ENCODE peak calls at places on chromosomes 3 and 15, in five cellular contexts. D, E, H, A and X are unnamed samples.

GRCh38 chr3:149129326-149130123 is at the start of gene HPS3:
- DNase-seq in D (peak), H (peak), A (peak), E (peak), X (peak)

GRCh38 chr3:99783009-99783573 is 34.6 kb upstream of the CMSS1 start:
- DNase-seq in D (no peak), A (no peak), E (peak), H (no peak), X (no peak)

GRCh38 chr3:168288511-168289268 is 193.0 kb upstream of the GOLIM4 start:
- DNase-seq in E (no peak), H (no peak), D (no peak), A (no peak), X (no peak)

GRCh38 chr15:64515196-64515595 is 54.8 kb downstream of the ZNF609 start:
- DNase-seq in A (no peak), H (no peak), D (no peak), E (no peak), X (peak)

GRCh38 chr3:136778865-136779264 is 26.7 kb upstream of the STAG1 start:
- DNase-seq in D (no peak), H (no peak), A (no peak), E (peak), X (no peak)

GRCh38 chr3:22318325-22318724 is 567.3 kb upstream of the ZNF385D start:
- DNase-seq in D (no peak), A (no peak), H (no peak), E (peak), X (no peak)

GRCh38 chr15:92393287-92393993 is at the start of gene ST8SIA2:
- DNase-seq in E (peak), A (no peak), H (no peak), D (peak), X (no peak)

GRCh38 chr3:175741951-175742350 is 882.8 kb downstream of the NAALADL2 start:
- DNase-seq in A (no peak), E (peak), D (peak), H (no peak), X (no peak)

GRCh38 chr3:23594066-23594465 is 211.7 kb upstream of the UBE2E1 start:
- DNase-seq in D (peak), H (no peak), E (peak), A (no peak), X (no peak)

GRCh38 chr15:82312611-82313349 is 36.5 kb downstream of the GOLGA6L10 start:
- DNase-seq in E (peak), A (no peak), D (no peak), H (no peak), X (no peak)

GRCh38 chr3:141063831-141064230 is 12.7 kb downstream of the SPSB4 start:
- DNase-seq in E (no peak), H (no peak), D (no peak), A (no peak), X (no peak)

GRCh38 chr3:14152233-14152962 is 26.0 kb downstream of the XPC start:
- DNase-seq in D (no peak), E (peak), H (no peak), A (no peak), X (no peak)

GRCh38 chr3:34882764-34883163 is 756.6 kb upstream of the ARPP21 start:
- DNase-seq in D (peak), A (no peak), E (peak), H (no peak), X (no peak)

GRCh38 chr3:159416854-159417253 is 571.8 kb upstream of the IL12A start:
- DNase-seq in E (peak), H (no peak), D (no peak), A (no peak), X (no peak)

GRCh38 chr15:80003171-80003570 is 32.2 kb upstream of the BCL2A1 start:
- DNase-seq in E (no peak), H (no peak), D (peak), A (no peak), X (no peak)

GRCh38 chr15:38487383-38487782 is 33.5 kb downstream of the FAM98B start:
- DNase-seq in H (no peak), D (no peak), E (no peak), A (no peak), X (no peak)

GRCh38 chr3:129358177-129359101 is 70.0 kb downstream of the EFCAB12 start:
- DNase-seq in E (no peak), A (no peak), D (no peak), H (no peak), X (no peak)

GRCh38 chr3:112604536-112604935 is 36.4 kb downstream of the CCDC80 start:
- DNase-seq in A (no peak), D (no peak), E (peak), H (no peak), X (no peak)

GRCh38 chr3:46578973-46579755 is 13.1 kb upstream of the LRRC2 start:
- DNase-seq in A (no peak), E (no peak), H (no peak), D (peak), X (no peak)

GRCh38 chr3:46579756-46580286 is 13.7 kb upstream of the LRRC2 start:
- DNase-seq in A (no peak), D (no peak), H (no peak), E (no peak), X (peak)

GRCh38 chr3:46576899-46577298 is 10.8 kb upstream of the LRRC2 start:
- DNase-seq in E (no peak), D (peak), H (no peak), A (peak), X (no peak)

GRCh38 chr3:46584598-46585467 is 18.7 kb upstream of the LRRC2 start:
- DNase-seq in H (no peak), E (no peak), D (no peak), A (no peak), X (no peak)

DNA sequence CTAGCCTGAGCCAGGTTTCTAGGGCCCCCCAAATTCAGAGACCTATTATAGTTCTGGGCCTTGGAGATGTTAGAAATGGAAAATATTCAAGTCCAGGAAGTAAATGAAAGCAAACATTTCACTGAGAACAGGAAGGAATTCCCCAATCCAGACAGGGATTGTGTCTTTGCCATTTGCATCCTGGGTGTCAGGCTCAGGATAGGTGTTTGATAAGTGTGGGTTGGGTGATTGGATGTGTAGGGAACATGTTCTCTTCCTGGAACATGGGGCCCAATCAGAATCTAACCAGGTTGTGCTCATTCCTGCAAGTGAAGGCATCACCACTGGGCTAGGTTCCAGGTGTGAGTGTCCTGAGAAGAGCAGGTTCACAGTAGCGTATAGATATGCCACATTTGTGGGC is 14.6 kb upstream of the LRRC2 start:
- DNase-seq in D (no peak), A (no peak), H (no peak), E (no peak), X (no peak)
- H3K4me3 ChIP-seq in D (peak), A (no peak), H (no peak), E (no peak), X (no peak)

GRCh38 chr15:26867199-26868007 is 541 bp downstream of the GABRA5 start:
- DNase-seq in A (no peak), E (no peak), H (no peak), D (peak), X (no peak)
- H3K4me3 ChIP-seq in A (no peak), E (peak), H (no peak), D (peak), X (peak)

GRCh38 chr3:18264331-18264730 is 160.8 kb downstream of the SATB1 start:
- DNase-seq in H (no peak), E (no peak), D (no peak), A (no peak), X (no peak)

DNA sequence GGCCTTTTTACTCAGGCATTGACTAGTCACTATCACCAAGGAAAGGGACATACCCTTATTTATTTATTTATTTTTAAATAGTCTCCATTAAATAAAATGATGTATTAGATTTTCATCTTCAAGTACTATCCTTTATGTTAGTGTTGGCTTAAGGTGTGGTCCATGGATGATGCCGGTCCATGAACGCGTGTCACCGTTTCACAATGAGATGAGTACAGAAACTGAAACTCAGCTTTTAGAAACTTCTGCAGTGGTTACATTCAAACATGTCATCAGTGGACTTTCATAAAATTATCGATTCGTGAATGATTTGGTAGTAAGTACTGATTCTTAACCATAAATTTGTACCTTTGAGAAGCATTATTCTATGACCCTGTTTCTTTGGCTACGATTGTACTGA is 166.6 kb downstream of the SATB1 start:
- DNase-seq in A (no peak), H (no peak), E (no peak), D (no peak), X (no peak)
- H3K4me3 ChIP-seq in A (no peak), H (no peak), E (no peak), D (no peak), X (no peak)

DNA sequence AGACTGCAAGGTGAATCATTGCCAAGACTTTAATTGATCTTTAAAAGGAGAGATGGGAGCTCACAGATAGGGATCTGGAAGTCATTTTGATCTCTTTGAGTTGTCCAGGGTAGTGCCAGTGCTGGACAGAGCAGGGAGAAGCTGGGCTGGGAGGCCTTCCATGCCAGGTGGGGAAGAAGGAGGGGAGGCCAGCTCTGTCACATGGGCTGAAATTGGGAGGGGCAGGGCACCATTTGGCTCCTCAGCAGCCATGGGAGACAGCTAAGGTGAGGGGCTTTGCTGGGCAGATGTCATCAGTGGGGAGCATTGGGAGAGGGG is 23.4 kb downstream of the SMAD6 start:
- DNase-seq in D (no peak), A (no peak), H (no peak), E (no peak), X (no peak)
- H3K4me3 ChIP-seq in D (no peak), A (no peak), H (no peak), E (no peak), X (no peak)

GRCh38 chr3:37171144-37171543 is 3.2 kb downstream of the LRRFIP2 start:
- DNase-seq in H (peak), E (no peak), D (no peak), A (no peak), X (peak)
- H3K4me3 ChIP-seq in H (no peak), E (no peak), D (no peak), A (no peak), X (no peak)

GRCh38 chr15:47184405-47185221 is 532.7 kb upstream of the SEMA6D start:
- DNase-seq in D (peak), E (peak), H (no peak), A (no peak), X (no peak)
- H3K4me3 ChIP-seq in D (peak), E (peak), H (peak), A (peak), X (peak)

DNA sequence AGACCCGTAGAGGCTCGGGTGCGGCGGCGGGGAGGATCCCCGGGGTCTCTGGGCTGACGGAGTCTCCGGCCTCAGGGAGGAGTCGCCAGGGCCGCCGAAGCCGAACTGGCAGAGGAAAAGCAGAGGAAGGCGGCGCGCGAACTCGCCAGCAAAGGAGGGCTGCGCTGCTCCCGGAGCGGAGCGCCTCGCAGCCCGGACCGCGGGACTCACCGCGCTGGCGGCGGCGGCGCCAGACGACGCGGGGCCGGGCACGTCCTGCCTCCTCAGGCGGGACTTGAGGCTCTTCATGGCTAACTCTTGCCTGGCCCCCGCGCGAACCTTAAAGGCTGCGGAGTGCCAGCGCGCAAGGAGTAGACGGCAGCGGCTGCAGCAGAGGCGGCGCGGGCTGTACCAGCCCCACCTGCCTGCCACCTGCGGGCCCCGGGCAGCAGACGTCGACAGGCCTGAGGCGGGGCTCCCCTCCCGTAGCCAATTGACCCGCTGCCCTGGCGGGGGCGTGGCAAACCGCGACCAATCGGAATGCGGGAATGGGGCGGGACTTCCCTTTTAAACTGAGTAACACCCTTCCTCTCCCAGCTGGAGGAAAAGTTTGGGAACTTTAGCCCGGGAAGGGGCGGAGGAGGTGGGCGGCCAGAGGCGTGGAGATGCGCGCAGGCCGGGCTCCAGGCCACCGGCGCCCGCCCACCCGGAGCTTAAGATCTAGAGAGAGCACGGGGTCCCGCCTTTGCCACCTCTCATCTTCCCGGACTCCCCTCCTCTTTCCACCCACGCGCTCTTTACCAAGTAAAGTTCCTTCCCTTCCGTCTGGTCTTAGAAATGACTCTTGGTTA is at the start of gene UACA:
- DNase-seq in H (peak), E (peak), D (peak), A (peak), X (peak)
- H3K4me3 ChIP-seq in H (peak), E (peak), D (peak), A (peak), X (peak)

GRCh38 chr3:20055020-20055775 is 15.0 kb downstream of the KAT2B start:
- DNase-seq in D (no peak), H (no peak), A (no peak), E (no peak), X (no peak)
- H3K4me3 ChIP-seq in D (no peak), H (no peak), A (no peak), E (no peak), X (no peak)

DNA sequence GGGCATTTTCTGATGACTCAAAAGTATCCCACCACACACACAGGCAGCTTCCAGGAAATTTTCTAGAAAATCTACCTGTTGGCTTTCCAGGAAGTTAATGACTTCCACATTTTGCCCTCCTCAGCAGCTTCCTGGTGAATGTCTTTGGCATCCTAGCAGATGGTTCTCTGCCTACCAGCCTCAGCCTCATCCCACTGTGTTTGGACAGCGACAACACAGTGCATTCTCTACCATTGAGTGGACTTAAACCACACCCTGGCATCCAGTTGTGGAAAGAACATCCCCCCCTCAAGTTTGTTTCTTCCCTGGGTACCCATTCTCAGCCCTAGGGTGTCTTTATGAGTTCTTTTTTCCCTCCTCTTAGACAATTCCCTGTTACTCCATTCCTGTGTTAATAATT is 50.8 kb upstream of the GADL1 start:
- DNase-seq in E (no peak), H (no peak), A (no peak), D (no peak), X (no peak)
- H3K4me3 ChIP-seq in E (no peak), H (no peak), A (no peak), D (no peak), X (no peak)